ENCODE peak calls at places on chromosomes 4 and X, in six cellular contexts. One of them, this sample, is unnamed.
A peak's percentile ranks its signal among the peaks of the same experiment; 100 is the strongest.

GRCh38 chrX:104151037-104151436 is 5.8 kb downstream of the SLC25A53 start:
- DNase-seq in PC-3: no peak
- DNase-seq in right cardiac atrium: no peak
- DNase-seq in upper lobe of left lung: no peak
- DNase-seq in fibroblast of lung: no peak
- DNase-seq in cardiac muscle cell: no peak
- DNase-seq in this sample: no peak

GRCh38 chr4:47561331-47561730 is 76.3 kb downstream of the ATP10D start:
- DNase-seq in PC-3: no peak
- DNase-seq in right cardiac atrium: no peak
- DNase-seq in upper lobe of left lung: no peak
- DNase-seq in fibroblast of lung: no peak
- DNase-seq in cardiac muscle cell: no peak
- DNase-seq in this sample: no peak

GRCh38 chr4:815464-816146 is 10.3 kb downstream of the CPLX1 start:
- DNase-seq in PC-3: no peak
- DNase-seq in right cardiac atrium: no peak
- DNase-seq in upper lobe of left lung: no peak
- DNase-seq in fibroblast of lung: no peak
- DNase-seq in cardiac muscle cell: no peak
- DNase-seq in this sample: no peak

GRCh38 chrX:46029777-46030176 is 515.4 kb downstream of the ZNF674 start:
- DNase-seq in PC-3: peak; percentile 88
- DNase-seq in right cardiac atrium: no peak
- DNase-seq in upper lobe of left lung: no peak
- DNase-seq in fibroblast of lung: no peak
- DNase-seq in cardiac muscle cell: no peak
- DNase-seq in this sample: no peak

GRCh38 chr4:8010618-8011017 is 71.0 kb upstream of the AFAP1 start:
- DNase-seq in PC-3: no peak
- DNase-seq in right cardiac atrium: no peak
- DNase-seq in upper lobe of left lung: no peak
- DNase-seq in fibroblast of lung: peak; percentile 62
- DNase-seq in cardiac muscle cell: peak; percentile 98
- DNase-seq in this sample: no peak

GRCh38 chr4:168800926-168801325 is 209.1 kb downstream of the CBR4 start:
- DNase-seq in PC-3: no peak
- DNase-seq in right cardiac atrium: no peak
- DNase-seq in upper lobe of left lung: no peak
- DNase-seq in fibroblast of lung: no peak
- DNase-seq in cardiac muscle cell: no peak
- DNase-seq in this sample: no peak

GRCh38 chrX:119073911-119074310 is 1.1 kb downstream of the CT47C1 start:
- DNase-seq in PC-3: no peak
- DNase-seq in right cardiac atrium: no peak
- DNase-seq in upper lobe of left lung: peak; percentile 43
- DNase-seq in fibroblast of lung: no peak
- DNase-seq in cardiac muscle cell: no peak
- DNase-seq in this sample: no peak

GRCh38 chr4:183540498-183540953 is 35.7 kb downstream of the ING2 start:
- DNase-seq in PC-3: no peak
- DNase-seq in right cardiac atrium: no peak
- DNase-seq in upper lobe of left lung: no peak
- DNase-seq in fibroblast of lung: no peak
- DNase-seq in cardiac muscle cell: peak; percentile 2
- DNase-seq in this sample: no peak

GRCh38 chr4:121030711-121031110 is 41.6 kb downstream of the NDNF start:
- DNase-seq in PC-3: no peak
- DNase-seq in right cardiac atrium: no peak
- DNase-seq in upper lobe of left lung: no peak
- DNase-seq in fibroblast of lung: no peak
- DNase-seq in cardiac muscle cell: no peak
- DNase-seq in this sample: no peak

GRCh38 chrX:44731160-44731559 is 112.7 kb upstream of the DUSP21 start:
- DNase-seq in PC-3: peak; percentile 66
- DNase-seq in right cardiac atrium: no peak
- DNase-seq in upper lobe of left lung: no peak
- DNase-seq in fibroblast of lung: peak; percentile 60
- DNase-seq in cardiac muscle cell: no peak
- DNase-seq in this sample: no peak

GRCh38 chr4:744212-744841 is 38.7 kb downstream of the PCGF3 start:
- DNase-seq in PC-3: no peak
- DNase-seq in right cardiac atrium: no peak
- DNase-seq in upper lobe of left lung: peak; percentile 75
- DNase-seq in fibroblast of lung: no peak
- DNase-seq in cardiac muscle cell: no peak
- DNase-seq in this sample: no peak

GRCh38 chr4:157600583-157600982 is 380.1 kb downstream of the GRIA2 start:
- DNase-seq in PC-3: no peak
- DNase-seq in right cardiac atrium: no peak
- DNase-seq in upper lobe of left lung: no peak
- DNase-seq in fibroblast of lung: no peak
- DNase-seq in cardiac muscle cell: no peak
- DNase-seq in this sample: no peak

GRCh38 chrX:54182194-54182863 is 725 bp downstream of the FAM120C start:
- DNase-seq in PC-3: peak; percentile 62
- DNase-seq in right cardiac atrium: peak; percentile 70
- DNase-seq in upper lobe of left lung: peak; percentile 87
- DNase-seq in fibroblast of lung: peak; percentile 27
- DNase-seq in cardiac muscle cell: peak; percentile 28
- DNase-seq in this sample: peak; percentile 74

GRCh38 chr4:107216379-107216778 is 180.3 kb upstream of the DKK2 start:
- DNase-seq in PC-3: no peak
- DNase-seq in right cardiac atrium: no peak
- DNase-seq in upper lobe of left lung: no peak
- DNase-seq in fibroblast of lung: no peak
- DNase-seq in cardiac muscle cell: no peak
- DNase-seq in this sample: no peak

GRCh38 chrX:42615161-42615563 is 162.8 kb downstream of the PPP1R2C start:
- DNase-seq in PC-3: peak; percentile 19
- DNase-seq in right cardiac atrium: no peak
- DNase-seq in upper lobe of left lung: no peak
- DNase-seq in fibroblast of lung: no peak
- DNase-seq in cardiac muscle cell: no peak
- DNase-seq in this sample: no peak

GRCh38 chr4:187814737-187815465 is 180.7 kb upstream of the ZFP42 start:
- DNase-seq in PC-3: no peak
- DNase-seq in right cardiac atrium: peak; percentile 16
- DNase-seq in upper lobe of left lung: no peak
- DNase-seq in fibroblast of lung: peak; percentile 20
- DNase-seq in cardiac muscle cell: no peak
- DNase-seq in this sample: no peak

GRCh38 chr4:95537967-95538485 is 10.7 kb downstream of the UNC5C start:
- DNase-seq in PC-3: no peak
- DNase-seq in right cardiac atrium: no peak
- DNase-seq in upper lobe of left lung: no peak
- DNase-seq in fibroblast of lung: no peak
- DNase-seq in cardiac muscle cell: no peak
- DNase-seq in this sample: no peak

DNA sequence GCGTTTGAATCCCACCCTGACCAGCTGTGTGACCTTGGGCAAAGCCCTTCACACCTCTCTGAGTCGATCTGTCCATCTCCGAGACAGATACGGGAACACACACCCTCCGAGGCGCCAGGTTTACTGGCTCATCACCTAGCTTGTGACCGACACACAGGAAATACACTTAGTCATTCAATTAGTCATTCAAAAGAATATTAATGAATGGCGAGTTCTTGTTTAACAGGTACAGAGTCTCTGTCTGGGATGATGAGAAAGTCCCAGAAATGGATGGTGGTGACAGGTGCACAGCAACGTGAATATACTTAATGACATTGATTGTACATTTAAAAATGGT is 80.6 kb downstream of the PPP2R2C start:
- DNase-seq in PC-3: peak; percentile 63
- DNase-seq in right cardiac atrium: no peak
- DNase-seq in upper lobe of left lung: no peak
- DNase-seq in fibroblast of lung: no peak
- DNase-seq in cardiac muscle cell: no peak
- DNase-seq in this sample: no peak
- H3K9me3 ChIP-seq in PC-3: no peaks in the 10 kb centered on the region
- H3K9me3 ChIP-seq in right cardiac atrium: no peaks in the 10 kb centered on the region
- H3K9me3 ChIP-seq in upper lobe of left lung: no peaks in the 10 kb centered on the region
- H3K9me3 ChIP-seq in fibroblast of lung: no peaks in the 10 kb centered on the region
- H3K9me3 ChIP-seq in cardiac muscle cell: no peaks in the 10 kb centered on the region
- H3K9me3 ChIP-seq in this sample: no peaks in the 10 kb centered on the region

GRCh38 chr4:139453041-139453370 is 915 bp upstream of the RAB33B start:
- DNase-seq in PC-3: peak; percentile 65
- DNase-seq in right cardiac atrium: no peak
- DNase-seq in upper lobe of left lung: no peak
- DNase-seq in fibroblast of lung: no peak
- DNase-seq in cardiac muscle cell: no peak
- DNase-seq in this sample: no peak

GRCh38 chr4:139453371-139454110 is 380 bp upstream of the RAB33B start:
- DNase-seq in PC-3: peak; percentile 93
- DNase-seq in right cardiac atrium: peak; percentile 99
- DNase-seq in upper lobe of left lung: peak; percentile 99
- DNase-seq in fibroblast of lung: peak; percentile 98
- DNase-seq in cardiac muscle cell: peak; percentile 97
- DNase-seq in this sample: peak; percentile 99

GRCh38 chr4:139455187-139455586 is 1.3 kb downstream of the RAB33B start:
- DNase-seq in PC-3: no peak
- DNase-seq in right cardiac atrium: no peak
- DNase-seq in upper lobe of left lung: no peak
- DNase-seq in fibroblast of lung: no peak
- DNase-seq in cardiac muscle cell: no peak
- DNase-seq in this sample: no peak

GRCh38 chr4:139454646-139455045 is 725 bp downstream of the RAB33B start:
- DNase-seq in PC-3: peak; percentile 3
- DNase-seq in right cardiac atrium: no peak
- DNase-seq in upper lobe of left lung: no peak
- DNase-seq in fibroblast of lung: no peak
- DNase-seq in cardiac muscle cell: no peak
- DNase-seq in this sample: no peak

DNA sequence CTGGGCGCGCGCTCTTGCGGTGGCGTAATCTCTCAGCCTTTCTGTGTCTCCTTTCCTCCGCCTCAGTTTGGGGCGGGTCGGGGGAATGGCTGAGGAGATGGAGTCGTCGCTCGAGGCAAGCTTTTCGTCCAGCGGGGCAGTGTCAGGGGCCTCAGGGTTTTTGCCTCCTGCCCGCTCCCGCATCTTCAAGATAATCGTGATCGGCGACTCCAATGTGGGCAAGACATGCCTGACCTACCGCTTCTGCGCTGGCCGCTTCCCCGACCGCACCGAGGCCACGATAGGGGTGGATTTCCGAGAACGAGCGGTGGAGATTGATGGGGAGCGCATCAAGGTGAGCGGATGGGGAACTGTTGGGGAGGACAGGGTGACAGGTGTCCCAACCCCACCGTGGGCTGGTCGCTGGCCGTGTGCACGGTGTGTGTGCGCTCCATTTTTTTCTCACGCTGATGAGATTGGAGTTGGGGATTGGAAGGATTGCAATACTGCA is at the start of gene RAB33B:
- DNase-seq in PC-3: no peak
- DNase-seq in right cardiac atrium: no peak
- DNase-seq in upper lobe of left lung: no peak
- DNase-seq in fibroblast of lung: peak; percentile 90
- DNase-seq in cardiac muscle cell: no peak
- DNase-seq in this sample: no peak
- H3K4me1 ChIP-seq in PC-3: peaks cover 42% of the 10 kb centered on the region
- H3K4me1 ChIP-seq in right cardiac atrium: no peaks in the 10 kb centered on the region
- H3K4me1 ChIP-seq in upper lobe of left lung: peaks cover 49% of the 10 kb centered on the region
- H3K4me1 ChIP-seq in fibroblast of lung: peaks cover 10% of the 10 kb centered on the region
- H3K4me1 ChIP-seq in cardiac muscle cell: peaks cover 14% of the 10 kb centered on the region
- H3K4me1 ChIP-seq in this sample: peaks cover 53% of the 10 kb centered on the region

DNA sequence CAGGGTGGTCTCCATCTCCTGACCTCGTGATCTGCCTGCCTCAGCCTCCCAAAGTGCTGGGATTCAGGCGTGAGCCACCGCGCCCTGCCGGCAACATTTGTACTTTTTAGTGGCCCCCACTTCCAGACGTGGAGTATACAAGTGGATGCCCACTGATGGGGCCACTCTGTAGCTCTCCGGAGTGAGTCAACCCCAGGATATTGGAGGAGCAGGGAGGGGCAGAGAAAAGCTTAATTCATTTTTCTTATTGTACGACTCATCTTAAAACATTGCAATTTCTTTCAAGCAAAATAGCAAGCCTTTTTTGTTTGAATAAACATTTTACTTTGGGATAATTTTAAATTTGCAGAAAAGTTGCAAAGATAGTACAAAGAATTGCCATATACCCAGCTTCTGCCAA is 34.6 kb downstream of the FAM9C start:
- DNase-seq in PC-3: peak; percentile 42
- DNase-seq in right cardiac atrium: no peak
- DNase-seq in upper lobe of left lung: peak; percentile 13
- DNase-seq in fibroblast of lung: no peak
- DNase-seq in cardiac muscle cell: no peak
- DNase-seq in this sample: no peak
- H3K27ac ChIP-seq in PC-3: peak overlapping the region; percentile 30
- H3K27ac ChIP-seq in right cardiac atrium: no peak overlapping the region
- H3K27ac ChIP-seq in upper lobe of left lung: no peak overlapping the region
- H3K27ac ChIP-seq in fibroblast of lung: no peak overlapping the region
- H3K27ac ChIP-seq in cardiac muscle cell: no peak overlapping the region
- H3K27ac ChIP-seq in this sample: no peak overlapping the region

DNA sequence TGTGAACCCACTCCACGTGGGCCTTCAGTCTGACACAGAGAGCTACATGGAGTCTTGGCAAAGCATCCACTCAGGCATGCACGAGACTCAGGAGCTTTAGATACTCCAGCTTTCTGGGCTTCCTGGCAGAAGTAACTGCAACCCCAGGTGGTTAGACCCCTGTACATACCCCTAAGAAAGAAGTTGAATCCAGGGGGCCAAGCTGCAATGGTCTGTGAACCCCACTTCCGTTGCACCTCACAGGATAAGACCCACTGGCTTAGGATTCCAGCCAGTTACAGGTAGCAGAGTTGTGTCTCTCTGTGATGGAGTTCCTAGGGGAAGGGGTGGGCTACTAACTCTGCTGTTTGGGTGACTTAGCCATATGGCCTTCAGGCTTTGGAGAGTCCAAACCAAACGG is 21.4 kb upstream of the FAAH2 start:
- DNase-seq in PC-3: no peak
- DNase-seq in right cardiac atrium: no peak
- DNase-seq in upper lobe of left lung: no peak
- DNase-seq in fibroblast of lung: no peak
- DNase-seq in cardiac muscle cell: no peak
- DNase-seq in this sample: no peak
- H3K9me3 ChIP-seq in PC-3: no peaks in the 10 kb centered on the region
- H3K9me3 ChIP-seq in right cardiac atrium: no peaks in the 10 kb centered on the region
- H3K9me3 ChIP-seq in upper lobe of left lung: peaks cover 5% of the 10 kb centered on the region
- H3K9me3 ChIP-seq in fibroblast of lung: no peaks in the 10 kb centered on the region
- H3K9me3 ChIP-seq in cardiac muscle cell: no peaks in the 10 kb centered on the region
- H3K9me3 ChIP-seq in this sample: peaks cover 11% of the 10 kb centered on the region

DNA sequence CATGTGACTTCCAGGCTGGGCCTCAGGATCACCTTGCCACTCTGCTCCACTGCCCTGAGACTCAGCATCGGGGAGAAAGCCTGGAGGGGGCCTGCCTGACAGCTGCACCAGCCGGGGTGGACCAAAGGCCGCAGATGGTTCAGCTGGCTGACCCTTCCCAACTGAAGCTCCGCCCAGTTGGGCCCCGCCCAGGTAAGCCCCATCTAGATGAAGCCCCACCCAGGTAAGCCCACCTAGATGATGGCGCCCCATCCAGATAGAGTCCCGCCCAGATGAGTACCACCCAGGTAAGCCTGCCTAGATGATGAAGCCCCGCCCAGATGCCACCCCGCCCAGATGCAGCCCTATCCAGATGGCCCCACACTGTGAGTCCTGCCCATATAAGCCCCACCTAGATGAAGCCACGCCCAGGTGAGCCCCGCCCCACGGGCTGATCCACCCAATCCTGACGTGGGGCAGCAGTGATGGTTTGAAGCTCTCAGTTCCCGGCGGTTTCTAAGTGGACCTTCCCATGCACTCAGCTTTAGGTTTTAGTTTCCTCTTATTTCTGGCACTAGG is 10.0 kb downstream of the ZFYVE28 start:
- DNase-seq in PC-3: peak; percentile 8
- DNase-seq in right cardiac atrium: no peak
- DNase-seq in upper lobe of left lung: peak; percentile 75
- DNase-seq in fibroblast of lung: no peak
- DNase-seq in cardiac muscle cell: no peak
- DNase-seq in this sample: no peak
- H3K4me1 ChIP-seq in PC-3: peaks cover 17% of the 10 kb centered on the region
- H3K4me1 ChIP-seq in right cardiac atrium: peaks cover 8% of the 10 kb centered on the region
- H3K4me1 ChIP-seq in upper lobe of left lung: peaks cover 20% of the 10 kb centered on the region
- H3K4me1 ChIP-seq in fibroblast of lung: peaks cover 7% of the 10 kb centered on the region
- H3K4me1 ChIP-seq in cardiac muscle cell: peaks cover 9% of the 10 kb centered on the region
- H3K4me1 ChIP-seq in this sample: peaks cover 16% of the 10 kb centered on the region